ENCODE peak calls at places on chromosomes 16 and 17, in five cellular contexts. One of them, this sample, is unnamed.

GRCh38 chr17:31061678-31062077 is 33.1 kb upstream of the NF1 start:
- ATAC-seq in upper lobe of left lung: no peak
- ATAC-seq in B cell: no peak
- ATAC-seq in activated B cell treated with CpG ODN at 0.5 μM for 24 hours: no peak
- ATAC-seq in DND-41: peak; percentile 42
- ATAC-seq in this sample: no peak

GRCh38 chr17:59121901-59122480 is 15.3 kb upstream of the TRIM37 start:
- ATAC-seq in upper lobe of left lung: no peak
- ATAC-seq in B cell: no peak
- ATAC-seq in activated B cell treated with CpG ODN at 0.5 μM for 24 hours: no peak
- ATAC-seq in DND-41: no peak
- ATAC-seq in this sample: no peak

GRCh38 chr17:74713199-74713755 is 554 bp upstream of the CD300LF start:
- ATAC-seq in upper lobe of left lung: peak; percentile 38
- ATAC-seq in B cell: peak; percentile 39
- ATAC-seq in activated B cell treated with CpG ODN at 0.5 μM for 24 hours: peak; percentile 28
- ATAC-seq in DND-41: no peak
- ATAC-seq in this sample: no peak

GRCh38 chr16:74743668-74744299 is 30.8 kb downstream of the FA2H start:
- ATAC-seq in upper lobe of left lung: peak; percentile 64
- ATAC-seq in B cell: no peak
- ATAC-seq in activated B cell treated with CpG ODN at 0.5 μM for 24 hours: no peak
- ATAC-seq in DND-41: no peak
- ATAC-seq in this sample: peak; percentile 23

GRCh38 chr16:89452241-89452640 is 38.1 kb downstream of the ANKRD11 start:
- ATAC-seq in upper lobe of left lung: no peak
- ATAC-seq in B cell: no peak
- ATAC-seq in activated B cell treated with CpG ODN at 0.5 μM for 24 hours: no peak
- ATAC-seq in DND-41: no peak
- ATAC-seq in this sample: no peak

GRCh38 chr17:17983376-17983775 is 10.7 kb downstream of the DRC3 start:
- ATAC-seq in upper lobe of left lung: no peak
- ATAC-seq in B cell: no peak
- ATAC-seq in activated B cell treated with CpG ODN at 0.5 μM for 24 hours: no peak
- ATAC-seq in DND-41: no peak
- ATAC-seq in this sample: no peak

GRCh38 chr16:20673882-20674683 is 23.4 kb downstream of the ACSM1 start:
- ATAC-seq in upper lobe of left lung: no peak
- ATAC-seq in B cell: peak; percentile 36
- ATAC-seq in activated B cell treated with CpG ODN at 0.5 μM for 24 hours: peak; percentile 45
- ATAC-seq in DND-41: no peak
- ATAC-seq in this sample: no peak

GRCh38 chr16:87956169-87956770 is 5.0 kb downstream of the BANP start:
- ATAC-seq in upper lobe of left lung: peak; percentile 37
- ATAC-seq in B cell: peak; percentile 65
- ATAC-seq in activated B cell treated with CpG ODN at 0.5 μM for 24 hours: peak; percentile 52
- ATAC-seq in DND-41: peak; percentile 48
- ATAC-seq in this sample: no peak

GRCh38 chr17:4940625-4941021 is 555 bp downstream of the RNF167 start:
- ATAC-seq in upper lobe of left lung: no peak
- ATAC-seq in B cell: no peak
- ATAC-seq in activated B cell treated with CpG ODN at 0.5 μM for 24 hours: no peak
- ATAC-seq in DND-41: peak; percentile 42
- ATAC-seq in this sample: no peak

GRCh38 chr17:28372203-28372944 is 880 bp downstream of the SARM1 start:
- ATAC-seq in upper lobe of left lung: peak; percentile 5
- ATAC-seq in B cell: no peak
- ATAC-seq in activated B cell treated with CpG ODN at 0.5 μM for 24 hours: no peak
- ATAC-seq in DND-41: no peak
- ATAC-seq in this sample: peak; percentile 10

GRCh38 chr16:83301966-83302365 is 505.8 kb upstream of the HSBP1 start:
- ATAC-seq in upper lobe of left lung: no peak
- ATAC-seq in B cell: no peak
- ATAC-seq in activated B cell treated with CpG ODN at 0.5 μM for 24 hours: no peak
- ATAC-seq in DND-41: no peak
- ATAC-seq in this sample: no peak

GRCh38 chr17:62653831-62654829 is 26.7 kb downstream of the MRC2 start:
- ATAC-seq in upper lobe of left lung: peak; percentile 78
- ATAC-seq in B cell: no peak
- ATAC-seq in activated B cell treated with CpG ODN at 0.5 μM for 24 hours: no peak
- ATAC-seq in DND-41: peak; percentile 3
- ATAC-seq in this sample: peak; percentile 58

GRCh38 chr16:20401475-20402016 is 3.0 kb downstream of the PDILT start:
- ATAC-seq in upper lobe of left lung: no peak
- ATAC-seq in B cell: no peak
- ATAC-seq in activated B cell treated with CpG ODN at 0.5 μM for 24 hours: no peak
- ATAC-seq in DND-41: no peak
- ATAC-seq in this sample: no peak

GRCh38 chr16:4373356-4373908 is 1.8 kb downstream of the VASN start:
- ATAC-seq in upper lobe of left lung: no peak
- ATAC-seq in B cell: no peak
- ATAC-seq in activated B cell treated with CpG ODN at 0.5 μM for 24 hours: no peak
- ATAC-seq in DND-41: peak; percentile 20
- ATAC-seq in this sample: no peak

GRCh38 chr17:75571197-75571884 is 16.3 kb upstream of the MYO15B start:
- ATAC-seq in upper lobe of left lung: peak; percentile 83
- ATAC-seq in B cell: peak; percentile 97
- ATAC-seq in activated B cell treated with CpG ODN at 0.5 μM for 24 hours: peak; percentile 98
- ATAC-seq in DND-41: peak; percentile 42
- ATAC-seq in this sample: peak; percentile 59

GRCh38 chr17:8552582-8553320 is 77.8 kb downstream of the MYH10 start:
- ATAC-seq in upper lobe of left lung: no peak
- ATAC-seq in B cell: no peak
- ATAC-seq in activated B cell treated with CpG ODN at 0.5 μM for 24 hours: no peak
- ATAC-seq in DND-41: no peak
- ATAC-seq in this sample: no peak

GRCh38 chr16:1816396-1817275 is 10.0 kb downstream of the HAGH start:
- ATAC-seq in upper lobe of left lung: no peak
- ATAC-seq in B cell: no peak
- ATAC-seq in activated B cell treated with CpG ODN at 0.5 μM for 24 hours: no peak
- ATAC-seq in DND-41: no peak
- ATAC-seq in this sample: no peak

GRCh38 chr17:9587969-9588656 is 11.7 kb downstream of the CFAP52 start:
- ATAC-seq in upper lobe of left lung: no peak
- ATAC-seq in B cell: no peak
- ATAC-seq in activated B cell treated with CpG ODN at 0.5 μM for 24 hours: no peak
- ATAC-seq in DND-41: no peak
- ATAC-seq in this sample: no peak

GRCh38 chr17:34382586-34383224 is 19.7 kb upstream of the CCL1 start:
- ATAC-seq in upper lobe of left lung: no peak
- ATAC-seq in B cell: peak; percentile 25
- ATAC-seq in activated B cell treated with CpG ODN at 0.5 μM for 24 hours: peak; percentile 33
- ATAC-seq in DND-41: peak; percentile 89
- ATAC-seq in this sample: no peak

GRCh38 chr16:12798846-12799245 is 4.8 kb downstream of the CPPED1 start:
- ATAC-seq in upper lobe of left lung: no peak
- ATAC-seq in B cell: no peak
- ATAC-seq in activated B cell treated with CpG ODN at 0.5 μM for 24 hours: no peak
- ATAC-seq in DND-41: no peak
- ATAC-seq in this sample: no peak

GRCh38 chr16:48451323-48451722 is 66.1 kb upstream of the SIAH1 start:
- ATAC-seq in upper lobe of left lung: no peak
- ATAC-seq in B cell: no peak
- ATAC-seq in activated B cell treated with CpG ODN at 0.5 μM for 24 hours: no peak
- ATAC-seq in DND-41: no peak
- ATAC-seq in this sample: no peak

GRCh38 chr17:81239714-81240555 is 817 bp downstream of the NDUFAF8 start:
- ATAC-seq in upper lobe of left lung: no peak
- ATAC-seq in B cell: no peak
- ATAC-seq in activated B cell treated with CpG ODN at 0.5 μM for 24 hours: no peak
- ATAC-seq in DND-41: no peak
- ATAC-seq in this sample: no peak

GRCh38 chr16:71658771-71659170 is 32.8 kb downstream of the MARVELD3 start:
- ATAC-seq in upper lobe of left lung: no peak
- ATAC-seq in B cell: no peak
- ATAC-seq in activated B cell treated with CpG ODN at 0.5 μM for 24 hours: no peak
- ATAC-seq in DND-41: no peak
- ATAC-seq in this sample: no peak

GRCh38 chr17:36212958-36213357 is 2.1 kb downstream of the CCL4L2 start:
- ATAC-seq in upper lobe of left lung: peak; percentile 16
- ATAC-seq in B cell: no peak
- ATAC-seq in activated B cell treated with CpG ODN at 0.5 μM for 24 hours: no peak
- ATAC-seq in DND-41: no peak
- ATAC-seq in this sample: no peak

GRCh38 chr17:73731733-73732132 is 87.5 kb upstream of the SDK2 start:
- ATAC-seq in upper lobe of left lung: peak; percentile 65
- ATAC-seq in B cell: no peak
- ATAC-seq in activated B cell treated with CpG ODN at 0.5 μM for 24 hours: no peak
- ATAC-seq in DND-41: no peak
- ATAC-seq in this sample: no peak

GRCh38 chr16:8887952-8888560 is 5.9 kb downstream of the LITAFD start:
- ATAC-seq in upper lobe of left lung: no peak
- ATAC-seq in B cell: no peak
- ATAC-seq in activated B cell treated with CpG ODN at 0.5 μM for 24 hours: no peak
- ATAC-seq in DND-41: no peak
- ATAC-seq in this sample: peak; percentile 59

GRCh38 chr16:8887438-8887765 is 5.3 kb downstream of the LITAFD start:
- ATAC-seq in upper lobe of left lung: no peak
- ATAC-seq in B cell: no peak
- ATAC-seq in activated B cell treated with CpG ODN at 0.5 μM for 24 hours: no peak
- ATAC-seq in DND-41: no peak
- ATAC-seq in this sample: no peak

GRCh38 chr16:8882725-8883377 is 700 bp downstream of the LITAFD start:
- ATAC-seq in upper lobe of left lung: no peak
- ATAC-seq in B cell: no peak
- ATAC-seq in activated B cell treated with CpG ODN at 0.5 μM for 24 hours: no peak
- ATAC-seq in DND-41: no peak
- ATAC-seq in this sample: no peak

GRCh38 chr16:8886593-8887437 is 4.7 kb downstream of the LITAFD start:
- ATAC-seq in upper lobe of left lung: no peak
- ATAC-seq in B cell: no peak
- ATAC-seq in activated B cell treated with CpG ODN at 0.5 μM for 24 hours: no peak
- ATAC-seq in DND-41: no peak
- ATAC-seq in this sample: no peak

GRCh38 chr16:8885674-8886592 is 3.8 kb downstream of the LITAFD start:
- ATAC-seq in upper lobe of left lung: peak; percentile 4
- ATAC-seq in B cell: no peak
- ATAC-seq in activated B cell treated with CpG ODN at 0.5 μM for 24 hours: peak; percentile 22
- ATAC-seq in DND-41: peak; percentile 30
- ATAC-seq in this sample: no peak
- TF ChIP-seq CTCF in upper lobe of left lung: no peak
- TF ChIP-seq CTCF in B cell: no peak
- TF ChIP-seq CTCF in activated B cell treated with CpG ODN at 0.5 μM for 24 hours: no peak
- TF ChIP-seq CTCF in DND-41: peak; percentile 24
- TF ChIP-seq CTCF in this sample: no peak

GRCh38 chr17:32609085-32609484 is 122.3 kb downstream of the CDK5R1 start:
- ATAC-seq in upper lobe of left lung: no peak
- ATAC-seq in B cell: peak; percentile 100
- ATAC-seq in activated B cell treated with CpG ODN at 0.5 μM for 24 hours: peak; percentile 100
- ATAC-seq in DND-41: peak; percentile 84
- ATAC-seq in this sample: no peak
- TF ChIP-seq CTCF in upper lobe of left lung: no peak
- TF ChIP-seq CTCF in B cell: peak; percentile 82
- TF ChIP-seq CTCF in activated B cell treated with CpG ODN at 0.5 μM for 24 hours: no peak
- TF ChIP-seq CTCF in DND-41: peak; percentile 66
- TF ChIP-seq CTCF in this sample: no peak

GRCh38 chr16:67169011-67169451 is 1.3 kb upstream of the NOL3 start:
- ATAC-seq in upper lobe of left lung: no peak
- ATAC-seq in B cell: no peak
- ATAC-seq in activated B cell treated with CpG ODN at 0.5 μM for 24 hours: no peak
- ATAC-seq in DND-41: no peak
- ATAC-seq in this sample: no peak

GRCh38 chr16:67170948-67171649 is 761 bp downstream of the NOL3 start:
- ATAC-seq in upper lobe of left lung: peak; percentile 4
- ATAC-seq in B cell: no peak
- ATAC-seq in activated B cell treated with CpG ODN at 0.5 μM for 24 hours: no peak
- ATAC-seq in DND-41: peak; percentile 2
- ATAC-seq in this sample: peak; percentile 17

GRCh38 chr16:67167588-67167987 is 2.8 kb upstream of the NOL3 start:
- ATAC-seq in upper lobe of left lung: no peak
- ATAC-seq in B cell: no peak
- ATAC-seq in activated B cell treated with CpG ODN at 0.5 μM for 24 hours: no peak
- ATAC-seq in DND-41: no peak
- ATAC-seq in this sample: no peak

GRCh38 chr16:67169642-67170167 is 633 bp upstream of the NOL3 start:
- ATAC-seq in upper lobe of left lung: no peak
- ATAC-seq in B cell: no peak
- ATAC-seq in activated B cell treated with CpG ODN at 0.5 μM for 24 hours: no peak
- ATAC-seq in DND-41: peak; percentile 23
- ATAC-seq in this sample: no peak

DNA sequence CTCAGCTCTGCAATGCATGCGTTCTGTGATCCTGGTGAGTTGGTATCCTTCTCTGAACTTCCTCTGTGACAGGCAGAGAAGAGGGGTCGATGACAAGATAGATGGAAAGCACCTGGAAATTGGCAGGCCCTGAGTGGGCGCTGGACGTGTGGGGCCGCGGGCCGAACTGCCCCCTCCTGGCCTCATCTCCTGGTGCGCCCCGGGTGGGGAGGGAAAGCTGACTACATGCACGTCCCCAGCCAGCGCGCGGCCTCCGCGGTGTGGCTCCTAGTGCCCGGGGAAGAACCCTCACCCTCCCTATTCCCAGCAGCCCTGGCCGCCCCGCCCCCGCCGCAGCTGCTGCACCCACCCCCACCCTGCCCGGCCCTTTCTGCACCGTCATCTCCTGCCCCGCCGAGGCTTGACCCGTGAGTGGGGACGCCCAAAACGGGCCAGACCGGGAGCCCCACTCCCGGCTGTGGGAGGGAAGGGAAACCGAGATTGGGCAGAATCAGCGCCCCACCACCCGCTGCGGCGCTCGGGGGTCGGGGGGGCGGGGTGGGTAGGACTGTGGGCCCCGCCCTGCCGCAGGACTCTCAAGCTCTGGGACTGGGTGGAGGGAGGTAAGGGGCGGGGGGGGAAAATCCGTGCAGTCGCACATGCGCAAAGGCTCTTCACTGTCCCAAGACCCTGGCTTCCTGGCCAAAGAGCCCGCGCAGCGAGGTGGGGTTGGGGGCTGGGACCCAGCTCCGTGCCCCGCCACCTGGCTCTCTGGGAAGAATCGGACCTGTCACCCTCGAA is at the start of gene NOL3:
- ATAC-seq in upper lobe of left lung: peak; percentile 75
- ATAC-seq in B cell: no peak
- ATAC-seq in activated B cell treated with CpG ODN at 0.5 μM for 24 hours: peak; percentile 29
- ATAC-seq in DND-41: peak; percentile 66
- ATAC-seq in this sample: peak; percentile 70
- TF ChIP-seq CTCF in upper lobe of left lung: no peak
- TF ChIP-seq CTCF in B cell: no peak
- TF ChIP-seq CTCF in activated B cell treated with CpG ODN at 0.5 μM for 24 hours: no peak
- TF ChIP-seq CTCF in DND-41: no peak
- TF ChIP-seq CTCF in this sample: no peak

GRCh38 chr17:67246398-67246647 is 1.3 kb upstream of the HELZ start:
- ATAC-seq in upper lobe of left lung: no peak
- ATAC-seq in B cell: no peak
- ATAC-seq in activated B cell treated with CpG ODN at 0.5 μM for 24 hours: no peak
- ATAC-seq in DND-41: no peak
- ATAC-seq in this sample: no peak

GRCh38 chr17:67244621-67245072 is 349 bp downstream of the HELZ start:
- ATAC-seq in upper lobe of left lung: peak; percentile 44
- ATAC-seq in B cell: no peak
- ATAC-seq in activated B cell treated with CpG ODN at 0.5 μM for 24 hours: peak; percentile 45
- ATAC-seq in DND-41: peak; percentile 54
- ATAC-seq in this sample: peak; percentile 5

GRCh38 chr17:67245073-67245693 is at the start of gene HELZ:
- ATAC-seq in upper lobe of left lung: peak; percentile 96
- ATAC-seq in B cell: peak; percentile 85
- ATAC-seq in activated B cell treated with CpG ODN at 0.5 μM for 24 hours: peak; percentile 85
- ATAC-seq in DND-41: peak; percentile 79
- ATAC-seq in this sample: peak; percentile 80

GRCh38 chr17:67246648-67247415 is 1.8 kb upstream of the HELZ start:
- ATAC-seq in upper lobe of left lung: peak; percentile 25
- ATAC-seq in B cell: peak; percentile 16
- ATAC-seq in activated B cell treated with CpG ODN at 0.5 μM for 24 hours: no peak
- ATAC-seq in DND-41: no peak
- ATAC-seq in this sample: no peak

GRCh38 chr17:67245694-67246397 is 850 bp upstream of the HELZ start:
- ATAC-seq in upper lobe of left lung: peak; percentile 50
- ATAC-seq in B cell: peak; percentile 16
- ATAC-seq in activated B cell treated with CpG ODN at 0.5 μM for 24 hours: peak; percentile 35
- ATAC-seq in DND-41: peak; percentile 67
- ATAC-seq in this sample: peak; percentile 26
- TF ChIP-seq CTCF in upper lobe of left lung: no peak
- TF ChIP-seq CTCF in B cell: no peak
- TF ChIP-seq CTCF in activated B cell treated with CpG ODN at 0.5 μM for 24 hours: no peak
- TF ChIP-seq CTCF in DND-41: peak; percentile 18
- TF ChIP-seq CTCF in this sample: no peak